ENCODE peak calls at places on chromosome 4, in four cellular contexts. Z, T, Q and K are unnamed samples.

GRCh38 chr4:104488151-104488550 is 6.5 kb downstream of the CXXC4 start:
- DNase-seq in Z (no peak), T (no peak), Q (no peak), K (no peak)

GRCh38 chr4:113181289-113182007 is 132.0 kb downstream of the ANK2 start:
- DNase-seq in Z (no peak), T (no peak), Q (no peak), K (peak)

GRCh38 chr4:188008377-188008776 is 12.8 kb downstream of the ZFP42 start:
- DNase-seq in Z (no peak), T (no peak), Q (peak), K (no peak)

GRCh38 chr4:10417720-10418119 is 39.5 kb downstream of the ZNF518B start:
- DNase-seq in Q (no peak), T (no peak), Z (no peak), K (no peak)

GRCh38 chr4:105283501-105283900 is 136.8 kb downstream of the TET2 start:
- DNase-seq in T (no peak), Z (no peak), Q (no peak), K (no peak)

GRCh38 chr4:99615210-99615834 is 40.7 kb downstream of the MTTP start:
- DNase-seq in Z (no peak), Q (no peak), T (no peak), K (no peak)

GRCh38 chr4:8427262-8427661 is 13.3 kb downstream of the ACOX3 start:
- DNase-seq in T (no peak), Q (no peak), Z (no peak), K (no peak)

GRCh38 chr4:39873823-39874222 is 103.9 kb downstream of the PDS5A start:
- DNase-seq in T (no peak), Q (no peak), Z (no peak), K (no peak)

GRCh38 chr4:8540072-8540471 is 40.1 kb upstream of the GPR78 start:
- DNase-seq in T (no peak), Z (no peak), Q (no peak), K (no peak)

GRCh38 chr4:175034986-175035705 is 117.0 kb downstream of the ADAM29 start:
- DNase-seq in Z (no peak), T (no peak), Q (no peak), K (no peak)

GRCh38 chr4:26780524-26780923 is 80.1 kb upstream of the STIM2 start:
- DNase-seq in Z (no peak), T (no peak), Q (no peak), K (no peak)

GRCh38 chr4:26873391-26874026 is 12.9 kb downstream of the STIM2 start:
- DNase-seq in Q (no peak), T (no peak), Z (no peak), K (no peak)

GRCh38 chr4:125010776-125011503 is 298.4 kb upstream of the ANKRD50 start:
- DNase-seq in T (no peak), Q (no peak), Z (no peak), K (no peak)

GRCh38 chr4:31391976-31392375 is 671.8 kb downstream of the PCDH7 start:
- DNase-seq in Z (no peak), Q (no peak), T (no peak), K (no peak)

GRCh38 chr4:8269535-8270417 is at the start of gene HTRA3:
- DNase-seq in Q (peak), Z (no peak), T (peak), K (no peak)

GRCh38 chr4:186067757-186068385 is 1.1 kb upstream of the TLR3 start:
- DNase-seq in Q (peak), Z (peak), T (no peak), K (peak)

GRCh38 chr4:96162631-96163030 is 322.7 kb downstream of the PDHA2 start:
- DNase-seq in Z (no peak), Q (no peak), T (no peak), K (no peak)

GRCh38 chr4:23884731-23885130 is 5.1 kb downstream of the PPARGC1A start:
- DNase-seq in T (no peak), Q (no peak), Z (no peak), K (no peak)

GRCh38 chr4:86014599-86014998 is 345.3 kb downstream of the MAPK10 start:
- DNase-seq in Z (no peak), Q (no peak), T (no peak), K (no peak)

GRCh38 chr4:89357787-89358186 is 50.2 kb upstream of the GPRIN3 start:
- DNase-seq in T (no peak), Z (no peak), Q (no peak), K (no peak)

GRCh38 chr4:152009046-152009445 is 248.2 kb upstream of the GATB start:
- DNase-seq in Z (no peak), T (no peak), Q (no peak), K (no peak)

GRCh38 chr4:94500696-94501095 is 49.0 kb downstream of the PDLIM5 start:
- DNase-seq in T (no peak), Q (no peak), Z (no peak), K (no peak)

GRCh38 chr4:187480146-187481145 is 515.1 kb upstream of the ZFP42 start:
- DNase-seq in Q (peak), T (no peak), Z (no peak), K (no peak)

GRCh38 chr4:73867783-73868182 is 1.4 kb upstream of the CXCL1 start:
- DNase-seq in T (no peak), Q (no peak), Z (no peak), K (no peak)

GRCh38 chr4:144575181-144575580 is 70.8 kb upstream of the HHIP start:
- DNase-seq in Z (peak), T (no peak), Q (peak), K (peak)

GRCh38 chr4:152499322-152499721 is 36.6 kb downstream of the FBXW7 start:
- DNase-seq in Q (no peak), Z (no peak), T (no peak), K (no peak)

GRCh38 chr4:184954482-184954881 is 63.8 kb upstream of the HELT start:
- DNase-seq in T (no peak), Z (no peak), Q (no peak), K (no peak)

GRCh38 chr4:14701896-14702295 is 300.4 kb upstream of the CPEB2 start:
- DNase-seq in T (no peak), Z (no peak), Q (no peak), K (no peak)

GRCh38 chr4:80434238-80434637 is 98.7 kb downstream of the CFAP299 start:
- DNase-seq in Z (no peak), Q (peak), T (no peak), K (no peak)